ENCODE peak calls at places on chromosomes 13 and 19, in ten cellular contexts. E is tibial nerve, Q is cardiac muscle cell, L is COR-L47, M is stromal cell of bone marrow, O is GM12865, Y is SK-N-DZ, W is fibroblast of lung, P is fibroblast of the aortic adventitia, T is HEK293T. Z is an unnamed sample.

GRCh38 chr13:40779049-40779448 is 8.1 kb upstream of the MRPS31 start:
- DNase-seq in O (no peak), L (no peak), W (no peak), Q (no peak), T (no peak), E (no peak), M (no peak), Y (no peak), P (no peak), Z (no peak)

GRCh38 chr19:10018219-10018618 is 4.9 kb downstream of the RDH8 start:
- DNase-seq in W (peak), E (no peak), T (no peak), P (no peak), O (no peak), Y (no peak), M (no peak), L (no peak), Q (no peak), Z (no peak)

GRCh38 chr19:409006-409514 is at the start of gene C2CD4C:
- DNase-seq in T (peak), L (peak), O (no peak), P (no peak), M (no peak), W (no peak), Y (no peak), Q (peak), E (no peak), Z (peak)

GRCh38 chr13:71858647-71859046 is 8.4 kb downstream of the DACH1 start:
- DNase-seq in Q (no peak), W (no peak), E (no peak), M (no peak), L (no peak), T (no peak), Y (no peak), O (no peak), P (no peak), Z (no peak)

GRCh38 chr19:48921721-48922500 is 11.6 kb upstream of the DHDH start:
- DNase-seq in Q (no peak), L (no peak), P (no peak), M (no peak), Y (no peak), O (no peak), W (no peak), T (no peak), E (no peak), Z (no peak)

GRCh38 chr13:73984949-73985691 is 149.1 kb downstream of the KLF12 start:
- DNase-seq in O (no peak), M (no peak), E (no peak), L (no peak), W (no peak), Y (no peak), Q (peak), T (no peak), P (no peak), Z (no peak)

GRCh38 chr13:30869491-30869890 is 36.6 kb upstream of the MEDAG start:
- DNase-seq in E (no peak), M (no peak), T (no peak), L (no peak), W (peak), Y (no peak), O (no peak), Q (no peak), P (peak), Z (no peak)

GRCh38 chr13:67635754-67636153 is 405.6 kb upstream of the PCDH9 start:
- DNase-seq in M (no peak), T (no peak), P (no peak), O (no peak), L (no peak), Q (no peak), W (no peak), E (no peak), Y (no peak), Z (no peak)

GRCh38 chr13:70604448-70604847 is 496.2 kb upstream of the KLHL1 start:
- DNase-seq in Q (peak), L (no peak), E (no peak), T (peak), O (no peak), W (no peak), Y (no peak), M (no peak), P (no peak), Z (no peak)

GRCh38 chr13:44903596-44903995 is 85.7 kb downstream of the NUFIP1 start:
- DNase-seq in Y (no peak), M (peak), E (peak), P (peak), O (no peak), Q (no peak), L (no peak), W (peak), T (no peak), Z (peak)

GRCh38 chr19:6362351-6362801 is 1.0 kb downstream of the CLPP start:
- DNase-seq in M (no peak), Q (no peak), Y (no peak), T (no peak), O (no peak), P (no peak), E (no peak), L (no peak), W (no peak), Z (no peak)

GRCh38 chr19:6752257-6753177 is 13.0 kb downstream of the TRIP10 start:
- DNase-seq in P (no peak), Q (peak), T (no peak), Y (no peak), L (no peak), W (no peak), O (no peak), E (no peak), M (no peak), Z (no peak)

Z was measured in ascending aorta.